ENCODE peak calls at places on chromosomes 6 and 20, in seven cellular contexts. One of them, this sample, is unnamed.
A peak's percentile ranks its signal among the peaks of the same experiment; 100 is the strongest.

GRCh38 chr6:145139451-145139850 is 595.9 kb downstream of the EPM2A start:
- DNase-seq in stimulated activated CD4-positive, alpha-beta T cell treated with anti-CD3 and anti-CD28 coated beads, Interleukin-12 subunit alpha, Interleukin-12 subunit beta, amount 100 ng/mL, for 4 hours: no peak
- DNase-seq in amniotic stem cell: no peak
- DNase-seq in NCI-H1092 treated with DMSO at 0.1 percent for 48 hours: peak; percentile 80
- DNase-seq in body of pancreas: no peak
- DNase-seq in IMR-90: peak; percentile 65
- DNase-seq in nephron progenitor cell: no peak
- DNase-seq in this sample: no peak

GRCh38 chr6:84062519-84063154 is 29.1 kb downstream of the MRAP2 start:
- DNase-seq in stimulated activated CD4-positive, alpha-beta T cell treated with anti-CD3 and anti-CD28 coated beads, Interleukin-12 subunit alpha, Interleukin-12 subunit beta, amount 100 ng/mL, for 4 hours: no peak
- DNase-seq in amniotic stem cell: no peak
- DNase-seq in NCI-H1092 treated with DMSO at 0.1 percent for 48 hours: no peak
- DNase-seq in body of pancreas: no peak
- DNase-seq in IMR-90: no peak
- DNase-seq in nephron progenitor cell: no peak
- DNase-seq in this sample: no peak

GRCh38 chr6:131955876-131956275 is 4.7 kb upstream of the CCN2 start:
- DNase-seq in stimulated activated CD4-positive, alpha-beta T cell treated with anti-CD3 and anti-CD28 coated beads, Interleukin-12 subunit alpha, Interleukin-12 subunit beta, amount 100 ng/mL, for 4 hours: no peak
- DNase-seq in amniotic stem cell: no peak
- DNase-seq in NCI-H1092 treated with DMSO at 0.1 percent for 48 hours: no peak
- DNase-seq in body of pancreas: no peak
- DNase-seq in IMR-90: no peak
- DNase-seq in nephron progenitor cell: no peak
- DNase-seq in this sample: no peak

GRCh38 chr6:168959696-168960095 is 293.9 kb downstream of the THBS2 start:
- DNase-seq in stimulated activated CD4-positive, alpha-beta T cell treated with anti-CD3 and anti-CD28 coated beads, Interleukin-12 subunit alpha, Interleukin-12 subunit beta, amount 100 ng/mL, for 4 hours: no peak
- DNase-seq in amniotic stem cell: no peak
- DNase-seq in NCI-H1092 treated with DMSO at 0.1 percent for 48 hours: no peak
- DNase-seq in body of pancreas: no peak
- DNase-seq in IMR-90: no peak
- DNase-seq in nephron progenitor cell: no peak
- DNase-seq in this sample: no peak

GRCh38 chr20:50330504-50331313 is 140.1 kb downstream of the CEBPB start:
- DNase-seq in stimulated activated CD4-positive, alpha-beta T cell treated with anti-CD3 and anti-CD28 coated beads, Interleukin-12 subunit alpha, Interleukin-12 subunit beta, amount 100 ng/mL, for 4 hours: no peak
- DNase-seq in amniotic stem cell: no peak
- DNase-seq in NCI-H1092 treated with DMSO at 0.1 percent for 48 hours: no peak
- DNase-seq in body of pancreas: no peak
- DNase-seq in IMR-90: no peak
- DNase-seq in nephron progenitor cell: no peak
- DNase-seq in this sample: no peak

GRCh38 chr6:68701159-68701558 is 66.1 kb downstream of the ADGRB3 start:
- DNase-seq in stimulated activated CD4-positive, alpha-beta T cell treated with anti-CD3 and anti-CD28 coated beads, Interleukin-12 subunit alpha, Interleukin-12 subunit beta, amount 100 ng/mL, for 4 hours: no peak
- DNase-seq in amniotic stem cell: no peak
- DNase-seq in NCI-H1092 treated with DMSO at 0.1 percent for 48 hours: no peak
- DNase-seq in body of pancreas: no peak
- DNase-seq in IMR-90: no peak
- DNase-seq in nephron progenitor cell: no peak
- DNase-seq in this sample: no peak

GRCh38 chr20:34979366-34980153 is 23.9 kb downstream of the MYH7B start:
- DNase-seq in stimulated activated CD4-positive, alpha-beta T cell treated with anti-CD3 and anti-CD28 coated beads, Interleukin-12 subunit alpha, Interleukin-12 subunit beta, amount 100 ng/mL, for 4 hours: no peak
- DNase-seq in amniotic stem cell: no peak
- DNase-seq in NCI-H1092 treated with DMSO at 0.1 percent for 48 hours: no peak
- DNase-seq in body of pancreas: no peak
- DNase-seq in IMR-90: no peak
- DNase-seq in nephron progenitor cell: peak; percentile 43
- DNase-seq in this sample: no peak

GRCh38 chr6:123363912-123364311 is 272.8 kb downstream of the TRDN start:
- DNase-seq in stimulated activated CD4-positive, alpha-beta T cell treated with anti-CD3 and anti-CD28 coated beads, Interleukin-12 subunit alpha, Interleukin-12 subunit beta, amount 100 ng/mL, for 4 hours: no peak
- DNase-seq in amniotic stem cell: no peak
- DNase-seq in NCI-H1092 treated with DMSO at 0.1 percent for 48 hours: no peak
- DNase-seq in body of pancreas: no peak
- DNase-seq in IMR-90: no peak
- DNase-seq in nephron progenitor cell: no peak
- DNase-seq in this sample: no peak

GRCh38 chr6:136607204-136607931 is 57.1 kb upstream of the MAP7 start:
- DNase-seq in stimulated activated CD4-positive, alpha-beta T cell treated with anti-CD3 and anti-CD28 coated beads, Interleukin-12 subunit alpha, Interleukin-12 subunit beta, amount 100 ng/mL, for 4 hours: no peak
- DNase-seq in amniotic stem cell: no peak
- DNase-seq in NCI-H1092 treated with DMSO at 0.1 percent for 48 hours: no peak
- DNase-seq in body of pancreas: no peak
- DNase-seq in IMR-90: peak; percentile 67
- DNase-seq in nephron progenitor cell: no peak
- DNase-seq in this sample: no peak

GRCh38 chr6:84597238-84597875 is 167.0 kb downstream of the TBX18 start:
- DNase-seq in stimulated activated CD4-positive, alpha-beta T cell treated with anti-CD3 and anti-CD28 coated beads, Interleukin-12 subunit alpha, Interleukin-12 subunit beta, amount 100 ng/mL, for 4 hours: no peak
- DNase-seq in amniotic stem cell: no peak
- DNase-seq in NCI-H1092 treated with DMSO at 0.1 percent for 48 hours: no peak
- DNase-seq in body of pancreas: no peak
- DNase-seq in IMR-90: no peak
- DNase-seq in nephron progenitor cell: no peak
- DNase-seq in this sample: no peak

GRCh38 chr6:139983555-139984276 is 609.3 kb upstream of the CITED2 start:
- DNase-seq in stimulated activated CD4-positive, alpha-beta T cell treated with anti-CD3 and anti-CD28 coated beads, Interleukin-12 subunit alpha, Interleukin-12 subunit beta, amount 100 ng/mL, for 4 hours: no peak
- DNase-seq in amniotic stem cell: no peak
- DNase-seq in NCI-H1092 treated with DMSO at 0.1 percent for 48 hours: no peak
- DNase-seq in body of pancreas: no peak
- DNase-seq in IMR-90: peak; percentile 58
- DNase-seq in nephron progenitor cell: no peak
- DNase-seq in this sample: no peak

GRCh38 chr6:142842423-142843261 is 102.3 kb downstream of the HIVEP2 start:
- DNase-seq in stimulated activated CD4-positive, alpha-beta T cell treated with anti-CD3 and anti-CD28 coated beads, Interleukin-12 subunit alpha, Interleukin-12 subunit beta, amount 100 ng/mL, for 4 hours: no peak
- DNase-seq in amniotic stem cell: no peak
- DNase-seq in NCI-H1092 treated with DMSO at 0.1 percent for 48 hours: no peak
- DNase-seq in body of pancreas: no peak
- DNase-seq in IMR-90: peak; percentile 57
- DNase-seq in nephron progenitor cell: no peak
- DNase-seq in this sample: no peak

This sample was measured in keratinocyte.